ENCODE peak calls at places on chromosomes 6 and 20, in nine cellular contexts. One of them, this sample, is unnamed.

GRCh38 chr20:38604873-38605303 is 3.3 kb downstream of the ARHGAP40 start:
- DNase-seq in activated CD4-positive, alpha-beta T cell treated with anti-CD3 and anti-CD28 coated beads, Interleukin-2, amount 50 U/mL, for 1 hour: no peak
- DNase-seq in HEK293T: no peak
- DNase-seq in stimulated activated effector memory CD8-positive, alpha-beta T cell treated with anti-CD3 and anti-CD28 coated beads, Interleukin-12 subunit alpha, Interleukin-12 subunit beta, amount 100 ng/mL, for 72 hours: no peak
- DNase-seq in tibial nerve: no peak
- DNase-seq in kidney tubule cell: peak
- DNase-seq in colonic mucosa: no peak
- DNase-seq in iPS-NIHi11: peak
- DNase-seq in GM12865: no peak
- DNase-seq in this sample: no peak

GRCh38 chr20:24640686-24641085 is 171.3 kb downstream of the SYNDIG1 start:
- DNase-seq in colonic mucosa: no peak
- DNase-seq in activated CD4-positive, alpha-beta T cell treated with anti-CD3 and anti-CD28 coated beads, Interleukin-2, amount 50 U/mL, for 1 hour: no peak
- DNase-seq in iPS-NIHi11: no peak
- DNase-seq in stimulated activated effector memory CD8-positive, alpha-beta T cell treated with anti-CD3 and anti-CD28 coated beads, Interleukin-12 subunit alpha, Interleukin-12 subunit beta, amount 100 ng/mL, for 72 hours: no peak
- DNase-seq in kidney tubule cell: no peak
- DNase-seq in HEK293T: no peak
- DNase-seq in tibial nerve: no peak
- DNase-seq in GM12865: no peak
- DNase-seq in this sample: no peak

GRCh38 chr20:44714701-44715494 is at the start of gene CCN5:
- DNase-seq in kidney tubule cell: peak
- DNase-seq in stimulated activated effector memory CD8-positive, alpha-beta T cell treated with anti-CD3 and anti-CD28 coated beads, Interleukin-12 subunit alpha, Interleukin-12 subunit beta, amount 100 ng/mL, for 72 hours: no peak
- DNase-seq in colonic mucosa: peak
- DNase-seq in GM12865: no peak
- DNase-seq in HEK293T: no peak
- DNase-seq in tibial nerve: peak
- DNase-seq in activated CD4-positive, alpha-beta T cell treated with anti-CD3 and anti-CD28 coated beads, Interleukin-2, amount 50 U/mL, for 1 hour: no peak
- DNase-seq in iPS-NIHi11: peak
- DNase-seq in this sample: peak

GRCh38 chr20:5767493-5768098 is 17.4 kb downstream of the SHLD1 start:
- DNase-seq in stimulated activated effector memory CD8-positive, alpha-beta T cell treated with anti-CD3 and anti-CD28 coated beads, Interleukin-12 subunit alpha, Interleukin-12 subunit beta, amount 100 ng/mL, for 72 hours: no peak
- DNase-seq in activated CD4-positive, alpha-beta T cell treated with anti-CD3 and anti-CD28 coated beads, Interleukin-2, amount 50 U/mL, for 1 hour: no peak
- DNase-seq in kidney tubule cell: no peak
- DNase-seq in GM12865: no peak
- DNase-seq in HEK293T: no peak
- DNase-seq in colonic mucosa: no peak
- DNase-seq in iPS-NIHi11: no peak
- DNase-seq in tibial nerve: no peak
- DNase-seq in this sample: no peak

GRCh38 chr20:39778847-39779641 is 816.9 kb downstream of the DHX35 start:
- DNase-seq in iPS-NIHi11: no peak
- DNase-seq in HEK293T: no peak
- DNase-seq in GM12865: no peak
- DNase-seq in tibial nerve: no peak
- DNase-seq in stimulated activated effector memory CD8-positive, alpha-beta T cell treated with anti-CD3 and anti-CD28 coated beads, Interleukin-12 subunit alpha, Interleukin-12 subunit beta, amount 100 ng/mL, for 72 hours: no peak
- DNase-seq in activated CD4-positive, alpha-beta T cell treated with anti-CD3 and anti-CD28 coated beads, Interleukin-2, amount 50 U/mL, for 1 hour: no peak
- DNase-seq in colonic mucosa: no peak
- DNase-seq in kidney tubule cell: no peak
- DNase-seq in this sample: no peak

GRCh38 chr6:42278131-42278853 is 60.6 kb upstream of the MRPS10 start:
- DNase-seq in GM12865: no peak
- DNase-seq in tibial nerve: no peak
- DNase-seq in activated CD4-positive, alpha-beta T cell treated with anti-CD3 and anti-CD28 coated beads, Interleukin-2, amount 50 U/mL, for 1 hour: no peak
- DNase-seq in colonic mucosa: no peak
- DNase-seq in stimulated activated effector memory CD8-positive, alpha-beta T cell treated with anti-CD3 and anti-CD28 coated beads, Interleukin-12 subunit alpha, Interleukin-12 subunit beta, amount 100 ng/mL, for 72 hours: no peak
- DNase-seq in iPS-NIHi11: no peak
- DNase-seq in kidney tubule cell: no peak
- DNase-seq in HEK293T: no peak
- DNase-seq in this sample: no peak

GRCh38 chr6:108841377-108841855 is 6.8 kb upstream of the ARMC2 start:
- DNase-seq in HEK293T: no peak
- DNase-seq in tibial nerve: no peak
- DNase-seq in activated CD4-positive, alpha-beta T cell treated with anti-CD3 and anti-CD28 coated beads, Interleukin-2, amount 50 U/mL, for 1 hour: no peak
- DNase-seq in GM12865: no peak
- DNase-seq in colonic mucosa: no peak
- DNase-seq in iPS-NIHi11: no peak
- DNase-seq in stimulated activated effector memory CD8-positive, alpha-beta T cell treated with anti-CD3 and anti-CD28 coated beads, Interleukin-12 subunit alpha, Interleukin-12 subunit beta, amount 100 ng/mL, for 72 hours: no peak
- DNase-seq in kidney tubule cell: no peak
- DNase-seq in this sample: no peak

GRCh38 chr6:140460267-140460666 is 1085.8 kb upstream of the CITED2 start:
- DNase-seq in iPS-NIHi11: no peak
- DNase-seq in activated CD4-positive, alpha-beta T cell treated with anti-CD3 and anti-CD28 coated beads, Interleukin-2, amount 50 U/mL, for 1 hour: no peak
- DNase-seq in GM12865: no peak
- DNase-seq in kidney tubule cell: no peak
- DNase-seq in colonic mucosa: peak
- DNase-seq in tibial nerve: no peak
- DNase-seq in HEK293T: no peak
- DNase-seq in stimulated activated effector memory CD8-positive, alpha-beta T cell treated with anti-CD3 and anti-CD28 coated beads, Interleukin-12 subunit alpha, Interleukin-12 subunit beta, amount 100 ng/mL, for 72 hours: no peak
- DNase-seq in this sample: no peak

GRCh38 chr20:59010321-59010994 is 3.4 kb upstream of the CTSZ start:
- DNase-seq in activated CD4-positive, alpha-beta T cell treated with anti-CD3 and anti-CD28 coated beads, Interleukin-2, amount 50 U/mL, for 1 hour: no peak
- DNase-seq in stimulated activated effector memory CD8-positive, alpha-beta T cell treated with anti-CD3 and anti-CD28 coated beads, Interleukin-12 subunit alpha, Interleukin-12 subunit beta, amount 100 ng/mL, for 72 hours: no peak
- DNase-seq in iPS-NIHi11: no peak
- DNase-seq in colonic mucosa: peak
- DNase-seq in HEK293T: no peak
- DNase-seq in tibial nerve: no peak
- DNase-seq in kidney tubule cell: peak
- DNase-seq in GM12865: no peak
- DNase-seq in this sample: no peak

GRCh38 chr20:37120497-37120896 is 24.7 kb upstream of the RBL1 start:
- DNase-seq in iPS-NIHi11: no peak
- DNase-seq in tibial nerve: no peak
- DNase-seq in colonic mucosa: no peak
- DNase-seq in kidney tubule cell: no peak
- DNase-seq in HEK293T: no peak
- DNase-seq in GM12865: no peak
- DNase-seq in activated CD4-positive, alpha-beta T cell treated with anti-CD3 and anti-CD28 coated beads, Interleukin-2, amount 50 U/mL, for 1 hour: no peak
- DNase-seq in stimulated activated effector memory CD8-positive, alpha-beta T cell treated with anti-CD3 and anti-CD28 coated beads, Interleukin-12 subunit alpha, Interleukin-12 subunit beta, amount 100 ng/mL, for 72 hours: no peak
- DNase-seq in this sample: no peak

GRCh38 chr6:141359953-141360352 is 772.8 kb upstream of the GJE1 start:
- DNase-seq in HEK293T: no peak
- DNase-seq in GM12865: no peak
- DNase-seq in iPS-NIHi11: no peak
- DNase-seq in stimulated activated effector memory CD8-positive, alpha-beta T cell treated with anti-CD3 and anti-CD28 coated beads, Interleukin-12 subunit alpha, Interleukin-12 subunit beta, amount 100 ng/mL, for 72 hours: no peak
- DNase-seq in tibial nerve: no peak
- DNase-seq in activated CD4-positive, alpha-beta T cell treated with anti-CD3 and anti-CD28 coated beads, Interleukin-2, amount 50 U/mL, for 1 hour: no peak
- DNase-seq in colonic mucosa: no peak
- DNase-seq in kidney tubule cell: no peak
- DNase-seq in this sample: no peak

GRCh38 chr6:158660331-158660730 is 10.5 kb downstream of the SYTL3 start:
- DNase-seq in colonic mucosa: peak
- DNase-seq in kidney tubule cell: peak
- DNase-seq in stimulated activated effector memory CD8-positive, alpha-beta T cell treated with anti-CD3 and anti-CD28 coated beads, Interleukin-12 subunit alpha, Interleukin-12 subunit beta, amount 100 ng/mL, for 72 hours: no peak
- DNase-seq in activated CD4-positive, alpha-beta T cell treated with anti-CD3 and anti-CD28 coated beads, Interleukin-2, amount 50 U/mL, for 1 hour: peak
- DNase-seq in GM12865: peak
- DNase-seq in tibial nerve: no peak
- DNase-seq in HEK293T: peak
- DNase-seq in iPS-NIHi11: peak
- DNase-seq in this sample: no peak

GRCh38 chr6:105836889-105837288 is 249.2 kb upstream of the PRDM1 start:
- DNase-seq in stimulated activated effector memory CD8-positive, alpha-beta T cell treated with anti-CD3 and anti-CD28 coated beads, Interleukin-12 subunit alpha, Interleukin-12 subunit beta, amount 100 ng/mL, for 72 hours: no peak
- DNase-seq in iPS-NIHi11: no peak
- DNase-seq in kidney tubule cell: peak
- DNase-seq in activated CD4-positive, alpha-beta T cell treated with anti-CD3 and anti-CD28 coated beads, Interleukin-2, amount 50 U/mL, for 1 hour: no peak
- DNase-seq in HEK293T: no peak
- DNase-seq in colonic mucosa: no peak
- DNase-seq in tibial nerve: no peak
- DNase-seq in GM12865: no peak
- DNase-seq in this sample: no peak

GRCh38 chr6:63663147-63663877 is 27.7 kb downstream of the PHF3 start:
- DNase-seq in stimulated activated effector memory CD8-positive, alpha-beta T cell treated with anti-CD3 and anti-CD28 coated beads, Interleukin-12 subunit alpha, Interleukin-12 subunit beta, amount 100 ng/mL, for 72 hours: no peak
- DNase-seq in kidney tubule cell: peak
- DNase-seq in tibial nerve: no peak
- DNase-seq in colonic mucosa: no peak
- DNase-seq in HEK293T: no peak
- DNase-seq in iPS-NIHi11: no peak
- DNase-seq in GM12865: no peak
- DNase-seq in activated CD4-positive, alpha-beta T cell treated with anti-CD3 and anti-CD28 coated beads, Interleukin-2, amount 50 U/mL, for 1 hour: no peak
- DNase-seq in this sample: no peak

GRCh38 chr6:156627524-156627923 is 149.7 kb upstream of the ARID1B start:
- DNase-seq in activated CD4-positive, alpha-beta T cell treated with anti-CD3 and anti-CD28 coated beads, Interleukin-2, amount 50 U/mL, for 1 hour: no peak
- DNase-seq in iPS-NIHi11: no peak
- DNase-seq in GM12865: no peak
- DNase-seq in colonic mucosa: no peak
- DNase-seq in tibial nerve: no peak
- DNase-seq in HEK293T: no peak
- DNase-seq in stimulated activated effector memory CD8-positive, alpha-beta T cell treated with anti-CD3 and anti-CD28 coated beads, Interleukin-12 subunit alpha, Interleukin-12 subunit beta, amount 100 ng/mL, for 72 hours: no peak
- DNase-seq in kidney tubule cell: no peak
- DNase-seq in this sample: no peak

GRCh38 chr6:145087034-145087433 is 648.3 kb downstream of the EPM2A start:
- DNase-seq in stimulated activated effector memory CD8-positive, alpha-beta T cell treated with anti-CD3 and anti-CD28 coated beads, Interleukin-12 subunit alpha, Interleukin-12 subunit beta, amount 100 ng/mL, for 72 hours: no peak
- DNase-seq in GM12865: peak
- DNase-seq in HEK293T: no peak
- DNase-seq in kidney tubule cell: peak
- DNase-seq in colonic mucosa: no peak
- DNase-seq in iPS-NIHi11: no peak
- DNase-seq in activated CD4-positive, alpha-beta T cell treated with anti-CD3 and anti-CD28 coated beads, Interleukin-2, amount 50 U/mL, for 1 hour: no peak
- DNase-seq in tibial nerve: no peak
- DNase-seq in this sample: no peak

This sample was measured in mucosa of gallbladder.